ENCODE peak calls at places on chromosomes 16 and 17, in eight cellular contexts. B, G, E, L, O, C, N and I are unnamed samples.

GRCh38 chr17:63490321-63490720 is 13.5 kb downstream of the ACE start:
- DNase-seq in B (no peak), G (no peak), E (no peak), L (no peak), O (no peak), C (no peak), N (no peak), I (no peak)

GRCh38 chr16:49649013-49649785 is 206.7 kb downstream of the ZNF423 start:
- DNase-seq in B (no peak), G (peak), E (no peak), L (peak), O (no peak), C (no peak), N (no peak), I (no peak)

GRCh38 chr16:2035431-2036199 is 8.9 kb downstream of the NHERF2 start:
- DNase-seq in B (no peak), G (peak), E (no peak), L (no peak), O (peak), C (peak), N (peak), I (no peak)

GRCh38 chr16:85265161-85265784 is 153.0 kb upstream of the CIBAR2 start:
- DNase-seq in B (no peak), G (no peak), E (no peak), L (no peak), O (no peak), C (no peak), N (no peak), I (no peak)

GRCh38 chr16:67364610-67365256 is 28.6 kb downstream of the TPPP3 start:
- DNase-seq in B (no peak), G (no peak), E (peak), L (no peak), O (no peak), C (peak), N (no peak), I (no peak)

GRCh38 chr17:42809250-42809649 is 10.6 kb downstream of the CNTD1 start:
- DNase-seq in B (no peak), G (no peak), E (no peak), L (no peak), O (peak), C (no peak), N (no peak), I (no peak)

GRCh38 chr16:19767497-19767896 is 49.4 kb downstream of the IQCK start:
- DNase-seq in B (no peak), G (no peak), E (no peak), L (no peak), O (no peak), C (no peak), N (no peak), I (no peak)

GRCh38 chr17:29559640-29560039 is 7.2 kb downstream of the ABHD15 start:
- DNase-seq in B (no peak), G (no peak), E (no peak), L (no peak), O (no peak), C (no peak), N (no peak), I (no peak)

GRCh38 chr17:32253117-32253611 is 12.5 kb upstream of the RHBDL3 start:
- DNase-seq in B (peak), G (peak), E (peak), L (peak), O (peak), C (peak), N (peak), I (peak)

GRCh38 chr17:49576121-49576905 is 642 bp downstream of the NXPH3 start:
- DNase-seq in B (no peak), G (peak), E (peak), L (peak), O (peak), C (peak), N (peak), I (no peak)

GRCh38 chr17:44331249-44331760 is 6.7 kb upstream of the SLC25A39 start:
- DNase-seq in B (peak), G (peak), E (peak), L (peak), O (no peak), C (peak), N (peak), I (peak)

GRCh38 chr17:65749479-65749878 is 188.0 kb upstream of the AXIN2 start:
- DNase-seq in B (no peak), G (no peak), E (no peak), L (peak), O (no peak), C (no peak), N (no peak), I (no peak)

GRCh38 chr16:47815655-47816054 is 340.1 kb downstream of the ABCC12 start:
- DNase-seq in B (no peak), G (no peak), E (no peak), L (no peak), O (no peak), C (no peak), N (no peak), I (no peak)

GRCh38 chr16:82456683-82457082 is 170.1 kb upstream of the CDH13 start:
- DNase-seq in B (no peak), G (peak), E (peak), L (peak), O (peak), C (peak), N (peak), I (peak)

GRCh38 chr17:21551081-21551881 is 141.0 kb upstream of the KCNJ18 start:
- DNase-seq in B (peak), G (peak), E (peak), L (peak), O (peak), C (peak), N (peak), I (peak)

GRCh38 chr17:42282478-42283080 is 5.7 kb upstream of the STAT5A start:
- DNase-seq in B (no peak), G (no peak), E (no peak), L (no peak), O (no peak), C (no peak), N (no peak), I (no peak)

GRCh38 chr17:76824103-76824502 is 44.1 kb upstream of the MGAT5B start:
- DNase-seq in B (no peak), G (no peak), E (no peak), L (peak), O (no peak), C (no peak), N (no peak), I (no peak)

GRCh38 chr16:85006639-85007038 is 4.7 kb downstream of the ZDHHC7 start:
- DNase-seq in B (no peak), G (no peak), E (no peak), L (no peak), O (no peak), C (no peak), N (no peak), I (no peak)

GRCh38 chr17:44205962-44206824 is 6.5 kb upstream of the ATXN7L3 start:
- DNase-seq in B (no peak), G (no peak), E (no peak), L (no peak), O (no peak), C (no peak), N (no peak), I (no peak)

GRCh38 chr17:61463068-61463980 is 11.1 kb downstream of the TBX4 start:
- DNase-seq in B (no peak), G (no peak), E (no peak), L (no peak), O (no peak), C (no peak), N (no peak), I (no peak)

GRCh38 chr17:20189322-20189721 is 180.2 kb downstream of the SPECC1 start:
- DNase-seq in B (no peak), G (no peak), E (no peak), L (peak), O (no peak), C (peak), N (no peak), I (no peak)

GRCh38 chr16:87499189-87499486 is 6.3 kb upstream of the ZCCHC14 start:
- DNase-seq in B (no peak), G (no peak), E (no peak), L (no peak), O (no peak), C (no peak), N (no peak), I (no peak)